ENCODE peak calls at places on chromosomes 4 and X, in five cellular contexts. Y is T1000; T is ELF-1; H is activated CD4-positive, alpha-beta T cell treated with anti-CD3 and anti-CD28 coated beads, Interleukin-2, amount 10 ng/mL, durations not matched to agents 7 days and 5 days; K is stimulated activated CD4-positive, alpha-beta T cell treated with anti-CD3 and anti-CD28 coated beads, Interleukin-12 subunit alpha, Interleukin-12 subunit beta, amount 100 ng/mL, for 4 hours. M is an unnamed sample.

GRCh38 chr4:53507671-53508286 is 83.5 kb downstream of the LNX1 start:
- DNase-seq in K (no peak), H (no peak), Y (peak; percentile 71), T (no peak), M (peak; percentile 24)

GRCh38 chrX:112359906-112360305 is 277.3 kb upstream of the TRPC5 start:
- DNase-seq in Y (no peak), K (no peak), H (no peak), T (no peak), M (no peak)

GRCh38 chr4:137998666-137999429 is 243.3 kb downstream of the SLC7A11 start:
- DNase-seq in H (no peak), Y (no peak), K (no peak), T (no peak), M (no peak)

GRCh38 chr4:90174622-90175023 is 47.4 kb downstream of the CCSER1 start:
- DNase-seq in H (no peak), K (no peak), Y (no peak), T (peak; percentile 72), M (no peak)

GRCh38 chrX:2500681-2501151 is at the start of the genes DHRSX and ZBED1:
- DNase-seq in T (no peak), Y (no peak), H (peak; percentile 46), K (peak; percentile 59), M (no peak)

GRCh38 chr4:43423276-43423675 is 530.8 kb downstream of the GRXCR1 start:
- DNase-seq in T (no peak), K (no peak), Y (no peak), H (no peak), M (no peak)

GRCh38 chr4:71406459-71406963 is 67.7 kb downstream of the SLC4A4 start:
- DNase-seq in T (no peak), H (no peak), K (no peak), Y (no peak), M (no peak)

GRCh38 chr4:151329217-151330007 is 4.0 kb upstream of the SH3D19 start:
- DNase-seq in H (no peak), T (no peak), Y (no peak), K (no peak), M (no peak)

GRCh38 chr4:125728568-125728967 is 413.8 kb downstream of the FAT4 start:
- DNase-seq in Y (no peak), H (no peak), K (no peak), T (peak; percentile 42), M (no peak)

GRCh38 chrX:30888526-30889146 is 418 bp downstream of the TAB3 start:
- DNase-seq in K (peak; percentile 6), T (peak; percentile 40), H (peak; percentile 19), Y (no peak), M (no peak)

GRCh38 chr4:138507527-138507926 is 265.4 kb upstream of the SLC7A11 start:
- DNase-seq in Y (no peak), K (no peak), T (no peak), H (no peak), M (no peak)

GRCh38 chrX:13279279-13280009 is 40.4 kb downstream of the ATXN3L start:
- DNase-seq in K (no peak), Y (no peak), H (no peak), T (no peak), M (no peak)

GRCh38 chr4:174398728-174399127 is 115.0 kb downstream of the CEP44 start:
- DNase-seq in K (no peak), Y (no peak), H (no peak), T (no peak), M (no peak)

GRCh38 chrX:68440940-68441339 is 7.6 kb upstream of the OPHN1 start:
- DNase-seq in K (no peak), H (no peak), Y (peak; percentile 1), T (no peak), M (no peak)

GRCh38 chr4:149914521-149915115 is 99.0 kb upstream of the IQCM start:
- DNase-seq in Y (no peak), K (no peak), H (peak; percentile 44), T (peak; percentile 42), M (peak; percentile 45)

GRCh38 chr4:43587746-43588145 is 695.2 kb downstream of the GRXCR1 start:
- DNase-seq in Y (no peak), T (no peak), K (no peak), H (no peak), M (no peak)

GRCh38 chr4:148770848-148771247 is 328.6 kb upstream of the NR3C2 start:
- DNase-seq in T (no peak), Y (no peak), K (no peak), H (no peak), M (no peak)

GRCh38 chrX:109537324-109537665 is 651 bp downstream of the NXT2 start:
- DNase-seq in H (peak; percentile 6), T (no peak), K (no peak), Y (no peak), M (no peak)

GRCh38 chr4:105186701-105187158 is 40.1 kb downstream of the TET2 start:
- DNase-seq in H (no peak), Y (no peak), T (no peak), K (no peak), M (no peak)

GRCh38 chr4:87014284-87014782 is 79.5 kb downstream of the AFF1 start:
- DNase-seq in K (no peak), Y (no peak), T (no peak), H (no peak), M (no peak)

GRCh38 chrX:10217218-10217617 is 60.4 kb downstream of the CLCN4 start:
- DNase-seq in Y (no peak), T (peak; percentile 9), K (no peak), H (no peak), M (no peak)

GRCh38 chr4:142485452-142485851 is 360.6 kb downstream of the INPP4B start:
- DNase-seq in K (no peak), T (no peak), H (no peak), Y (no peak), M (no peak)

GRCh38 chr4:48127882-48128394 is 6.1 kb downstream of the TXK start:
- DNase-seq in Y (peak; percentile 95), K (peak; percentile 48), H (peak; percentile 86), T (peak; percentile 95), M (peak; percentile 70)

GRCh38 chr4:162162672-162163071 is 1.1 kb downstream of the FSTL5 start:
- DNase-seq in T (no peak), K (no peak), H (no peak), Y (no peak), M (no peak)

GRCh38 chr4:147829401-147830101 is 97.7 kb downstream of the ARHGAP10 start:
- DNase-seq in T (no peak), H (no peak), Y (no peak), K (no peak), M (no peak)

GRCh38 chrX:108019382-108019857 is 25.4 kb upstream of the VSIG1 start:
- DNase-seq in K (no peak), T (no peak), Y (no peak), H (peak; percentile 7), M (no peak)

GRCh38 chrX:13285229-13285628 is 34.6 kb downstream of the ATXN3L start:
- DNase-seq in Y (no peak), T (no peak), K (no peak), H (no peak), M (no peak)

GRCh38 chrX:29842552-29842951 is 372.8 kb upstream of the MAGEB2 start:
- DNase-seq in H (no peak), T (no peak), Y (no peak), K (no peak), M (no peak)

GRCh38 chr4:121307441-121308327 is 73.1 kb downstream of the QRFPR start:
- DNase-seq in H (peak; percentile 56), K (peak; percentile 13), T (peak; percentile 47), Y (peak; percentile 12), M (no peak)

GRCh38 chr4:92714640-92715039 is 410.9 kb downstream of the GRID2 start:
- DNase-seq in T (peak; percentile 11), K (no peak), Y (no peak), H (no peak), M (no peak)

GRCh38 chr4:4383085-4383484 is 3.8 kb upstream of the NSG1 start:
- DNase-seq in K (no peak), T (no peak), Y (no peak), H (no peak), M (no peak)

M was measured in NCI-H2081.